ENCODE peak calls at places on chromosomes 16 and 17, in ten cellular contexts. One of them, this sample, is unnamed.

GRCh38 chr17:17419621-17420020 is 57.2 kb upstream of the MED9 start:
- DNase-seq in choroid plexus epithelial cell: no peak
- DNase-seq in CD8-positive, alpha-beta T cell: no peak
- DNase-seq in ascending aorta: no peak
- DNase-seq in body of pancreas: no peak
- DNase-seq in GM12865: no peak
- DNase-seq in right cardiac atrium: no peak
- DNase-seq in mesenchymal stem cell: no peak
- DNase-seq in A549: no peak
- DNase-seq in fibroblast of villous mesenchyme: no peak
- DNase-seq in this sample: no peak

GRCh38 chr17:79843917-79844815 is 4.9 kb upstream of the CBX4 start:
- DNase-seq in mesenchymal stem cell: peak
- DNase-seq in choroid plexus epithelial cell: peak
- DNase-seq in CD8-positive, alpha-beta T cell: peak
- DNase-seq in A549: peak
- DNase-seq in body of pancreas: peak
- DNase-seq in fibroblast of villous mesenchyme: peak
- DNase-seq in GM12865: no peak
- DNase-seq in right cardiac atrium: peak
- DNase-seq in ascending aorta: no peak
- DNase-seq in this sample: peak

GRCh38 chr17:36602030-36602737 is 801 bp downstream of the MRM1 start:
- DNase-seq in ascending aorta: no peak
- DNase-seq in mesenchymal stem cell: no peak
- DNase-seq in right cardiac atrium: peak
- DNase-seq in fibroblast of villous mesenchyme: no peak
- DNase-seq in CD8-positive, alpha-beta T cell: no peak
- DNase-seq in choroid plexus epithelial cell: peak
- DNase-seq in GM12865: peak
- DNase-seq in body of pancreas: no peak
- DNase-seq in A549: peak
- DNase-seq in this sample: no peak

GRCh38 chr16:3363793-3364192 is 8.1 kb downstream of the OR2C1 start:
- DNase-seq in choroid plexus epithelial cell: no peak
- DNase-seq in fibroblast of villous mesenchyme: no peak
- DNase-seq in mesenchymal stem cell: no peak
- DNase-seq in A549: peak
- DNase-seq in ascending aorta: no peak
- DNase-seq in CD8-positive, alpha-beta T cell: no peak
- DNase-seq in right cardiac atrium: no peak
- DNase-seq in GM12865: no peak
- DNase-seq in body of pancreas: no peak
- DNase-seq in this sample: no peak

GRCh38 chr16:8717892-8718400 is 43.5 kb downstream of the ABAT start:
- DNase-seq in fibroblast of villous mesenchyme: no peak
- DNase-seq in CD8-positive, alpha-beta T cell: no peak
- DNase-seq in A549: no peak
- DNase-seq in mesenchymal stem cell: no peak
- DNase-seq in right cardiac atrium: no peak
- DNase-seq in ascending aorta: no peak
- DNase-seq in GM12865: no peak
- DNase-seq in body of pancreas: no peak
- DNase-seq in choroid plexus epithelial cell: no peak
- DNase-seq in this sample: no peak

GRCh38 chr16:23072084-23072599 is 77.1 kb downstream of the USP31 start:
- DNase-seq in choroid plexus epithelial cell: peak
- DNase-seq in fibroblast of villous mesenchyme: peak
- DNase-seq in body of pancreas: no peak
- DNase-seq in A549: peak
- DNase-seq in ascending aorta: peak
- DNase-seq in GM12865: no peak
- DNase-seq in CD8-positive, alpha-beta T cell: no peak
- DNase-seq in mesenchymal stem cell: peak
- DNase-seq in right cardiac atrium: peak
- DNase-seq in this sample: peak

GRCh38 chr17:28693866-28694265 is 17.8 kb downstream of the PROCA1 start:
- DNase-seq in mesenchymal stem cell: no peak
- DNase-seq in CD8-positive, alpha-beta T cell: no peak
- DNase-seq in body of pancreas: no peak
- DNase-seq in right cardiac atrium: no peak
- DNase-seq in ascending aorta: no peak
- DNase-seq in A549: no peak
- DNase-seq in choroid plexus epithelial cell: no peak
- DNase-seq in fibroblast of villous mesenchyme: no peak
- DNase-seq in GM12865: no peak
- DNase-seq in this sample: no peak

GRCh38 chr16:87809150-87809902 is 43.5 kb upstream of the KLHDC4 start:
- DNase-seq in CD8-positive, alpha-beta T cell: no peak
- DNase-seq in ascending aorta: no peak
- DNase-seq in fibroblast of villous mesenchyme: peak
- DNase-seq in GM12865: peak
- DNase-seq in right cardiac atrium: no peak
- DNase-seq in mesenchymal stem cell: no peak
- DNase-seq in A549: no peak
- DNase-seq in body of pancreas: no peak
- DNase-seq in choroid plexus epithelial cell: no peak
- DNase-seq in this sample: peak

GRCh38 chr16:71986131-71986530 is 14.1 kb downstream of the PKD1L3 start:
- DNase-seq in GM12865: no peak
- DNase-seq in body of pancreas: no peak
- DNase-seq in choroid plexus epithelial cell: no peak
- DNase-seq in fibroblast of villous mesenchyme: no peak
- DNase-seq in right cardiac atrium: no peak
- DNase-seq in CD8-positive, alpha-beta T cell: no peak
- DNase-seq in mesenchymal stem cell: no peak
- DNase-seq in ascending aorta: no peak
- DNase-seq in A549: no peak
- DNase-seq in this sample: no peak

GRCh38 chr17:78784397-78784751 is 2.3 kb upstream of the CYTH1 start:
- DNase-seq in CD8-positive, alpha-beta T cell: no peak
- DNase-seq in fibroblast of villous mesenchyme: no peak
- DNase-seq in GM12865: no peak
- DNase-seq in mesenchymal stem cell: no peak
- DNase-seq in ascending aorta: no peak
- DNase-seq in choroid plexus epithelial cell: no peak
- DNase-seq in A549: no peak
- DNase-seq in right cardiac atrium: no peak
- DNase-seq in body of pancreas: no peak
- DNase-seq in this sample: no peak

GRCh38 chr16:80231888-80232287 is 308.9 kb upstream of the DYNLRB2 start:
- DNase-seq in fibroblast of villous mesenchyme: peak
- DNase-seq in choroid plexus epithelial cell: peak
- DNase-seq in CD8-positive, alpha-beta T cell: no peak
- DNase-seq in ascending aorta: no peak
- DNase-seq in right cardiac atrium: no peak
- DNase-seq in body of pancreas: no peak
- DNase-seq in mesenchymal stem cell: peak
- DNase-seq in GM12865: peak
- DNase-seq in A549: no peak
- DNase-seq in this sample: peak

GRCh38 chr17:44987194-44987882 is 19.2 kb upstream of the C1QL1 start:
- DNase-seq in fibroblast of villous mesenchyme: no peak
- DNase-seq in CD8-positive, alpha-beta T cell: no peak
- DNase-seq in ascending aorta: no peak
- DNase-seq in GM12865: no peak
- DNase-seq in body of pancreas: no peak
- DNase-seq in right cardiac atrium: no peak
- DNase-seq in mesenchymal stem cell: no peak
- DNase-seq in A549: no peak
- DNase-seq in choroid plexus epithelial cell: no peak
- DNase-seq in this sample: no peak

GRCh38 chr17:38908676-38909181 is 16.7 kb upstream of the LASP1NB start:
- DNase-seq in body of pancreas: no peak
- DNase-seq in choroid plexus epithelial cell: no peak
- DNase-seq in right cardiac atrium: peak
- DNase-seq in fibroblast of villous mesenchyme: no peak
- DNase-seq in CD8-positive, alpha-beta T cell: no peak
- DNase-seq in A549: no peak
- DNase-seq in mesenchymal stem cell: no peak
- DNase-seq in GM12865: peak
- DNase-seq in ascending aorta: no peak
- DNase-seq in this sample: no peak

GRCh38 chr17:2232244-2232638 is 71.3 kb downstream of the SMG6 start:
- DNase-seq in body of pancreas: no peak
- DNase-seq in fibroblast of villous mesenchyme: peak
- DNase-seq in CD8-positive, alpha-beta T cell: no peak
- DNase-seq in right cardiac atrium: no peak
- DNase-seq in mesenchymal stem cell: peak
- DNase-seq in GM12865: no peak
- DNase-seq in choroid plexus epithelial cell: peak
- DNase-seq in A549: no peak
- DNase-seq in ascending aorta: peak
- DNase-seq in this sample: peak

GRCh38 chr16:84869464-84869863 is 49.7 kb downstream of the CRISPLD2 start:
- DNase-seq in mesenchymal stem cell: no peak
- DNase-seq in right cardiac atrium: no peak
- DNase-seq in GM12865: no peak
- DNase-seq in fibroblast of villous mesenchyme: no peak
- DNase-seq in choroid plexus epithelial cell: no peak
- DNase-seq in CD8-positive, alpha-beta T cell: no peak
- DNase-seq in body of pancreas: no peak
- DNase-seq in A549: no peak
- DNase-seq in ascending aorta: no peak
- DNase-seq in this sample: no peak
- H3K4me3 ChIP-seq in mesenchymal stem cell: no peak
- H3K4me3 ChIP-seq in right cardiac atrium: no peak
- H3K4me3 ChIP-seq in GM12865: no peak
- H3K4me3 ChIP-seq in fibroblast of villous mesenchyme: no peak
- H3K4me3 ChIP-seq in choroid plexus epithelial cell: no peak
- H3K4me3 ChIP-seq in CD8-positive, alpha-beta T cell: no peak
- H3K4me3 ChIP-seq in body of pancreas: no peak
- H3K4me3 ChIP-seq in A549: no peak
- H3K4me3 ChIP-seq in ascending aorta: no peak
- H3K4me3 ChIP-seq in this sample: no peak

GRCh38 chr17:7045492-7046126 is 1.7 kb upstream of the SLC16A11 start:
- DNase-seq in choroid plexus epithelial cell: peak
- DNase-seq in A549: peak
- DNase-seq in ascending aorta: no peak
- DNase-seq in body of pancreas: peak
- DNase-seq in fibroblast of villous mesenchyme: peak
- DNase-seq in mesenchymal stem cell: peak
- DNase-seq in GM12865: peak
- DNase-seq in CD8-positive, alpha-beta T cell: peak
- DNase-seq in right cardiac atrium: no peak
- DNase-seq in this sample: peak
- H3K4me3 ChIP-seq in choroid plexus epithelial cell: no peak
- H3K4me3 ChIP-seq in A549: no peak
- H3K4me3 ChIP-seq in ascending aorta: peak
- H3K4me3 ChIP-seq in body of pancreas: no peak
- H3K4me3 ChIP-seq in fibroblast of villous mesenchyme: no peak
- H3K4me3 ChIP-seq in mesenchymal stem cell: no peak
- H3K4me3 ChIP-seq in GM12865: peak
- H3K4me3 ChIP-seq in CD8-positive, alpha-beta T cell: peak
- H3K4me3 ChIP-seq in right cardiac atrium: no peak
- H3K4me3 ChIP-seq in this sample: no peak

GRCh38 chr16:1019934-1020305 is 38.4 kb downstream of the SOX8 start:
- DNase-seq in body of pancreas: no peak
- DNase-seq in A549: no peak
- DNase-seq in fibroblast of villous mesenchyme: no peak
- DNase-seq in GM12865: no peak
- DNase-seq in ascending aorta: no peak
- DNase-seq in CD8-positive, alpha-beta T cell: no peak
- DNase-seq in right cardiac atrium: no peak
- DNase-seq in choroid plexus epithelial cell: no peak
- DNase-seq in mesenchymal stem cell: no peak
- DNase-seq in this sample: no peak
- H3K4me3 ChIP-seq in body of pancreas: no peak
- H3K4me3 ChIP-seq in A549: no peak
- H3K4me3 ChIP-seq in fibroblast of villous mesenchyme: no peak
- H3K4me3 ChIP-seq in GM12865: no peak
- H3K4me3 ChIP-seq in ascending aorta: peak
- H3K4me3 ChIP-seq in CD8-positive, alpha-beta T cell: no peak
- H3K4me3 ChIP-seq in right cardiac atrium: no peak
- H3K4me3 ChIP-seq in choroid plexus epithelial cell: no peak
- H3K4me3 ChIP-seq in mesenchymal stem cell: peak
- H3K4me3 ChIP-seq in this sample: no peak

GRCh38 chr17:49993423-49994037 is 1.5 kb downstream of the DLX3 start:
- DNase-seq in mesenchymal stem cell: no peak
- DNase-seq in GM12865: peak
- DNase-seq in fibroblast of villous mesenchyme: no peak
- DNase-seq in choroid plexus epithelial cell: no peak
- DNase-seq in CD8-positive, alpha-beta T cell: no peak
- DNase-seq in right cardiac atrium: peak
- DNase-seq in body of pancreas: peak
- DNase-seq in A549: no peak
- DNase-seq in ascending aorta: no peak
- DNase-seq in this sample: peak

GRCh38 chr17:49996495-49997255 is 1.7 kb upstream of the DLX3 start:
- DNase-seq in CD8-positive, alpha-beta T cell: peak
- DNase-seq in fibroblast of villous mesenchyme: peak
- DNase-seq in A549: peak
- DNase-seq in GM12865: peak
- DNase-seq in ascending aorta: no peak
- DNase-seq in mesenchymal stem cell: peak
- DNase-seq in body of pancreas: peak
- DNase-seq in right cardiac atrium: peak
- DNase-seq in choroid plexus epithelial cell: peak
- DNase-seq in this sample: peak

GRCh38 chr17:49996121-49996494 is 1.1 kb upstream of the DLX3 start:
- DNase-seq in GM12865: no peak
- DNase-seq in CD8-positive, alpha-beta T cell: no peak
- DNase-seq in right cardiac atrium: no peak
- DNase-seq in ascending aorta: no peak
- DNase-seq in choroid plexus epithelial cell: no peak
- DNase-seq in body of pancreas: no peak
- DNase-seq in mesenchymal stem cell: no peak
- DNase-seq in fibroblast of villous mesenchyme: no peak
- DNase-seq in A549: no peak
- DNase-seq in this sample: no peak

GRCh38 chr17:49994085-49995054 is 654 bp downstream of the DLX3 start:
- DNase-seq in GM12865: no peak
- DNase-seq in A549: no peak
- DNase-seq in right cardiac atrium: no peak
- DNase-seq in mesenchymal stem cell: no peak
- DNase-seq in fibroblast of villous mesenchyme: no peak
- DNase-seq in CD8-positive, alpha-beta T cell: no peak
- DNase-seq in body of pancreas: no peak
- DNase-seq in choroid plexus epithelial cell: no peak
- DNase-seq in ascending aorta: no peak
- DNase-seq in this sample: no peak

DNA sequence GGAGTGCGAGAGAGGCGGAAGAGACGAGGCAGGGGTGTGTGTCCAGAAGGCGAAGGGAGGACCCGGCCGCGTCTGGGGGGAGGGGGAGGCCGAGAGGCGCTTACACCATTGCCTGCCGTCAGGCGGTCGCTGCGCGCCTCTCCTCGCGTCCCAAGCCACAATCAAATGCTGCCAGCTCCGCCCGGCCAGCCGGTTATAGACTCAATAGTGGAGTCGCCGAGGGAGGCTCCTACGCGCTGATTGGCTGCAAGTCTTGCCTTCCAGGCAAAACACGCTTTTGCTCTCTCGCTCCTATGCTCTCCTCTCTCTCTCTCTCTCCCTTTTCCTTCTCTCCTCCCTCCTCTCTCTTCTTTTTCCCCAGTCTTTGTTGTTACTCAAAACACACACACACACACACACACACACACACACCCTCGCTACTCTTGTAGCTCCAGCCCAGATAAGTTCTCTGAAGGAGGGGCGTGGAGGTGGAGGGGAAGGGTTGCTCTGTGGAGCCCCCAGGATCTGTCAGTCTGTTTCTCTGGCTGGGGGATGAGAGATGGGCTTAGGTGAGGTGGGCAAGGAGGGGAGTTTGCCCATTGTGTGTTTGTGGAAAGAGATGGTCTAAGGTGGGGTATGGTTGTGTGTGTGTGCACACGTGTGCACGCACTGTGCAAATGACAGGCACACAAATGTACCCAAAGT is at the start of gene DLX3:
- DNase-seq in right cardiac atrium: peak
- DNase-seq in ascending aorta: peak
- DNase-seq in A549: peak
- DNase-seq in fibroblast of villous mesenchyme: peak
- DNase-seq in GM12865: no peak
- DNase-seq in body of pancreas: peak
- DNase-seq in CD8-positive, alpha-beta T cell: no peak
- DNase-seq in mesenchymal stem cell: peak
- DNase-seq in choroid plexus epithelial cell: peak
- DNase-seq in this sample: peak
- H3K4me3 ChIP-seq in right cardiac atrium: peak
- H3K4me3 ChIP-seq in ascending aorta: peak
- H3K4me3 ChIP-seq in A549: peak
- H3K4me3 ChIP-seq in fibroblast of villous mesenchyme: peak
- H3K4me3 ChIP-seq in GM12865: no peak
- H3K4me3 ChIP-seq in body of pancreas: no peak
- H3K4me3 ChIP-seq in CD8-positive, alpha-beta T cell: peak
- H3K4me3 ChIP-seq in mesenchymal stem cell: peak
- H3K4me3 ChIP-seq in choroid plexus epithelial cell: no peak
- H3K4me3 ChIP-seq in this sample: peak